ENCODE peak calls at places on chromosomes 4 and X, in six cellular contexts. Q is T-helper 1 cell, H is NCI-H1092, Y is COR-L47, B is upper lobe of right lung, L is GM04504. S is an unnamed sample.

GRCh38 chr4:4271912-4272311 is 18.0 kb downstream of the LYAR start:
- DNase-seq in Q (no peak), H (no peak), Y (no peak), B (peak), L (no peak), S (no peak)

GRCh38 chr4:111652206-111652605 is 493.0 kb upstream of the FAM241A start:
- DNase-seq in Q (no peak), H (no peak), Y (no peak), B (no peak), L (no peak), S (no peak)

GRCh38 chrX:17372052-17372451 is 2.9 kb upstream of the NHS start:
- DNase-seq in Q (no peak), H (no peak), Y (no peak), B (no peak), L (no peak), S (no peak)

GRCh38 chr4:169179609-169180526 is 90.9 kb downstream of the SH3RF1 start:
- DNase-seq in Q (no peak), H (no peak), Y (no peak), B (no peak), L (no peak), S (no peak)

GRCh38 chr4:9996319-9997110 is 24.8 kb downstream of the SLC2A9 start:
- DNase-seq in Q (peak), H (no peak), Y (no peak), B (no peak), L (no peak), S (no peak)

GRCh38 chr4:1330761-1331590 is 16.0 kb upstream of the UVSSA start:
- DNase-seq in Q (peak), H (no peak), Y (no peak), B (no peak), L (no peak), S (no peak)

GRCh38 chrX:136437774-136438173 is 50.0 kb upstream of the BRS3 start:
- DNase-seq in Q (no peak), H (no peak), Y (no peak), B (no peak), L (no peak), S (no peak)

GRCh38 chrX:12488220-12488619 is 303.0 kb upstream of the PRPS2 start:
- DNase-seq in Q (no peak), H (no peak), Y (no peak), B (no peak), L (no peak), S (no peak)

GRCh38 chr4:138374947-138375346 is 132.8 kb upstream of the SLC7A11 start:
- DNase-seq in Q (no peak), H (no peak), Y (no peak), B (no peak), L (no peak), S (no peak)

GRCh38 chrX:15349046-15349445 is 13.7 kb upstream of the PIGA start:
- DNase-seq in Q (peak), H (peak), Y (peak), B (no peak), L (peak), S (no peak)

GRCh38 chr4:154277164-154277563 is 214.4 kb downstream of the DCHS2 start:
- DNase-seq in Q (no peak), H (no peak), Y (no peak), B (no peak), L (no peak), S (no peak)

GRCh38 chrX:5399403-5399802 is 829.3 kb downstream of the NLGN4X start:
- DNase-seq in Q (no peak), H (no peak), Y (no peak), B (no peak), L (no peak), S (no peak)

GRCh38 chrX:137194164-137194563 is 160.4 kb upstream of the GPR101 start:
- DNase-seq in Q (peak), H (peak), Y (peak), B (no peak), L (no peak), S (no peak)

GRCh38 chr4:160038560-160038959 is 935.7 kb downstream of the RAPGEF2 start:
- DNase-seq in Q (no peak), H (no peak), Y (peak), B (no peak), L (no peak), S (no peak)

GRCh38 chr4:108571027-108571569 is 49.3 kb upstream of the RPL34 start:
- DNase-seq in Q (no peak), H (no peak), Y (no peak), B (no peak), L (peak), S (no peak)

GRCh38 chrX:10634681-10635161 is 14.3 kb upstream of the MID1 start:
- DNase-seq in Q (no peak), H (no peak), Y (no peak), B (no peak), L (no peak), S (no peak)

GRCh38 chr4:174055344-174055743 is 228.1 kb downstream of the FBXO8 start:
- DNase-seq in Q (no peak), H (no peak), Y (no peak), B (no peak), L (no peak), S (no peak)

GRCh38 chr4:120865985-120866384 is 56.5 kb downstream of the PRDM5 start:
- DNase-seq in Q (no peak), H (no peak), Y (no peak), B (no peak), L (no peak), S (no peak)

GRCh38 chrX:24796204-24796603 is 102.5 kb downstream of the POLA1 start:
- DNase-seq in Q (no peak), H (no peak), Y (no peak), B (no peak), L (no peak), S (no peak)

GRCh38 chr4:94508841-94509240 is 57.1 kb downstream of the PDLIM5 start:
- DNase-seq in Q (no peak), H (no peak), Y (no peak), B (no peak), L (no peak), S (no peak)

GRCh38 chrX:154020500-154021115 is 906 bp upstream of the IRAK1 start:
- DNase-seq in Q (peak), H (no peak), Y (no peak), B (no peak), L (no peak), S (no peak)

GRCh38 chr4:8099981-8100464 is 58.6 kb downstream of the ABLIM2 start:
- DNase-seq in Q (no peak), H (no peak), Y (no peak), B (no peak), L (no peak), S (no peak)

GRCh38 chrX:9707306-9708015 is 58.2 kb downstream of the GPR143 start:
- DNase-seq in Q (no peak), H (no peak), Y (no peak), B (no peak), L (no peak), S (no peak)

GRCh38 chrX:17774053-17774452 is 36.8 kb downstream of the SCML1 start:
- DNase-seq in Q (no peak), H (no peak), Y (no peak), B (no peak), L (no peak), S (no peak)

GRCh38 chr4:142404191-142404611 is 441.9 kb downstream of the INPP4B start:
- DNase-seq in Q (peak), H (no peak), Y (no peak), B (no peak), L (no peak), S (no peak)

GRCh38 chr4:133624744-133625143 is 475.6 kb downstream of the PCDH10 start:
- DNase-seq in Q (no peak), H (no peak), Y (no peak), B (no peak), L (no peak), S (no peak)

GRCh38 chr4:2931765-2932560 is 31.2 kb downstream of the NOP14 start:
- DNase-seq in Q (peak), H (no peak), Y (no peak), B (peak), L (no peak), S (no peak)

GRCh38 chr4:112747035-112747434 is 110.1 kb downstream of the LARP7 start:
- DNase-seq in Q (no peak), H (no peak), Y (no peak), B (no peak), L (no peak), S (no peak)

GRCh38 chr4:3582091-3582475 is 49.9 kb upstream of the LRPAP1 start:
- DNase-seq in Q (no peak), H (no peak), Y (no peak), B (no peak), L (no peak), S (peak)